ENCODE peak calls at places on chromosomes 7 and 10, in six cellular contexts. W, X, C, Q, B and A are unnamed samples.
A peak's percentile ranks its signal among the peaks of the same experiment; 100 is the strongest.

GRCh38 chr7:101308245-101309085 is 13.1 kb downstream of the IFT22 start:
- DNase-seq in W (peak; percentile 87), X (peak; percentile 89), C (peak; percentile 73), Q (peak; percentile 20), B (no peak), A (peak; percentile 91)

GRCh38 chr7:103799298-103799697 is 190.2 kb downstream of the RELN start:
- DNase-seq in W (no peak), X (no peak), C (no peak), Q (no peak), B (no peak), A (no peak)

GRCh38 chr10:88262591-88263234 is 320.4 kb downstream of the RNLS start:
- DNase-seq in W (no peak), X (no peak), C (no peak), Q (no peak), B (no peak), A (no peak)

GRCh38 chr10:70145666-70146488 is 623 bp downstream of the TYSND1 start:
- DNase-seq in W (no peak), X (peak; percentile 69), C (peak; percentile 41), Q (peak; percentile 80), B (no peak), A (peak; percentile 86)

GRCh38 chr7:36456135-36456534 is 66.5 kb downstream of the ANLN start:
- DNase-seq in W (no peak), X (no peak), C (no peak), Q (no peak), B (no peak), A (no peak)

GRCh38 chr10:6072215-6072941 is 10.2 kb upstream of the IL2RA start:
- DNase-seq in W (no peak), X (no peak), C (no peak), Q (no peak), B (no peak), A (no peak)

GRCh38 chr7:150999001-150999400 is 8.2 kb downstream of the NOS3 start:
- DNase-seq in W (no peak), X (no peak), C (no peak), Q (no peak), B (no peak), A (no peak)

GRCh38 chr7:34339061-34339526 is 318.9 kb upstream of the NPSR1 start:
- DNase-seq in W (no peak), X (peak; percentile 20), C (peak; percentile 83), Q (peak; percentile 33), B (no peak), A (no peak)

GRCh38 chr10:99395750-99396445 is 34.5 kb downstream of the GOT1 start:
- DNase-seq in W (no peak), X (no peak), C (peak; percentile 89), Q (peak; percentile 57), B (no peak), A (no peak)

GRCh38 chr7:100679927-100680588 is 6.5 kb downstream of the GNB2 start:
- DNase-seq in W (peak; percentile 49), X (peak; percentile 49), C (no peak), Q (no peak), B (no peak), A (peak; percentile 74)

GRCh38 chr10:44306762-44307161 is 78.1 kb downstream of the CXCL12 start:
- DNase-seq in W (no peak), X (no peak), C (peak; percentile 12), Q (no peak), B (no peak), A (peak; percentile 28)

GRCh38 chr10:103127241-103127640 is 65.8 kb downstream of the NT5C2 start:
- DNase-seq in W (no peak), X (no peak), C (no peak), Q (no peak), B (no peak), A (no peak)

GRCh38 chr10:103123282-103124033 is 69.6 kb downstream of the NT5C2 start:
- DNase-seq in W (no peak), X (no peak), C (no peak), Q (no peak), B (no peak), A (no peak)

GRCh38 chr10:103120977-103121735 is 71.9 kb downstream of the NT5C2 start:
- DNase-seq in W (no peak), X (no peak), C (peak; percentile 92), Q (no peak), B (no peak), A (no peak)

GRCh38 chr10:103124420-103125096 is 68.5 kb downstream of the NT5C2 start:
- DNase-seq in W (no peak), X (no peak), C (no peak), Q (no peak), B (no peak), A (peak; percentile 14)

GRCh38 chr10:103125323-103126267 is 67.5 kb downstream of the NT5C2 start:
- DNase-seq in W (peak; percentile 33), X (no peak), C (no peak), Q (peak; percentile 11), B (peak; percentile 87), A (no peak)
- TF ChIP-seq MYC in W (no peak), X (no peak), C (no peak), Q (no peak), B (no peak), A (no peak)

GRCh38 chr7:55252386-55252785 is 112.8 kb upstream of the LANCL2 start:
- DNase-seq in W (no peak), X (no peak), C (no peak), Q (no peak), B (no peak), A (no peak)
- TF ChIP-seq MYC in W (no peak), X (no peak), C (no peak), Q (no peak), B (no peak), A (no peak)

GRCh38 chr10:57628592-57629284 is 639.0 kb downstream of the IPMK start:
- DNase-seq in W (no peak), X (peak; percentile 60), C (peak; percentile 59), Q (no peak), B (no peak), A (no peak)

GRCh38 chr10:57621466-57621865 is 646.2 kb downstream of the IPMK start:
- DNase-seq in W (no peak), X (no peak), C (no peak), Q (no peak), B (no peak), A (no peak)

GRCh38 chr10:57624856-57625592 is 642.7 kb downstream of the IPMK start:
- DNase-seq in W (no peak), X (no peak), C (no peak), Q (no peak), B (no peak), A (no peak)

GRCh38 chr10:57627642-57628178 is 640.0 kb downstream of the IPMK start:
- DNase-seq in W (no peak), X (no peak), C (no peak), Q (no peak), B (no peak), A (no peak)

DNA sequence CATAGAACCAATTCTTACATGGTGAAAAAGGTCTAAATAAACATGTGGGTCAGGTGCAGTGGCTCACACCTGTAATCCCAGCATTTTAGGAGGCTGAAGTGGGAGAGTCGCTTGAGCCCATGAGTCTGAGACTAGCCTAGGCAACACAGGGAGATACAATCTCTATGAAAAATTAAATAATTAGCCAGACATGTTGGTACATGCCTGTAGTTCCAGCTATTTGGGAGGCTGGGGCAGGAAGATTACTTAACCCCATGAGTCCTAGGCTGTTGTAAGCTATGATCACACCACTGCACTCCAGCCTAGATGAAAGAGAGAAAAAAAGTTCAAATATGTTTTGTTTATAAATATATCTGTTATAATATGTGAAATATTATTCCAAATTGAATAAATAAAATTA is 643.6 kb downstream of the IPMK start:
- DNase-seq in W (no peak), X (peak; percentile 4), C (no peak), Q (no peak), B (no peak), A (no peak)
- TF ChIP-seq MYC in W (no peak), X (no peak), C (no peak), Q (no peak), B (no peak), A (no peak)

GRCh38 chr7:135877799-135878198 is 99.4 kb downstream of the MTPN start:
- DNase-seq in W (no peak), X (peak; percentile 22), C (no peak), Q (no peak), B (peak; percentile 19), A (peak; percentile 14)

GRCh38 chr7:135878284-135878683 is 98.9 kb downstream of the MTPN start:
- DNase-seq in W (no peak), X (no peak), C (no peak), Q (no peak), B (no peak), A (no peak)

GRCh38 chr7:135884495-135885237 is 92.5 kb downstream of the MTPN start:
- DNase-seq in W (no peak), X (no peak), C (no peak), Q (no peak), B (no peak), A (no peak)

DNA sequence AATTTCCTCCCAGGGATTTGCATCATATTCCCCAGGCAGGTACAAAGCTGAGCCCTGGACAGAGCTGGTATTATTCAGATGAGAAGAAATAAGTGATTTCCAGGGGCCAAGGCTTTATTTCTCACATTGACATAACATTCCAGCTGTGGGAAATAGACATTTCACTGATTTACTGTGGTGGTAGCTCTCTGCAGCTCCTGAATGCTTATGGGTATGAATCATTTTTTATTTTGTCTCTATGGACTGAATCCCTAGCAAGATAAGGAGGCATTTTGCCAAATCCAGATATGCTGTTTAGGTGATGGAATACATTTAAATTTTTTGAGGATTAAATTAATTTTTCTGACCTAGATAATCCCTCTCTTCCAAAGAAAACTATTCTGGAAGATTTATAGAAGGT is 97.9 kb downstream of the MTPN start:
- DNase-seq in W (no peak), X (peak; percentile 13), C (no peak), Q (no peak), B (no peak), A (no peak)
- TF ChIP-seq MYC in W (no peak), X (no peak), C (no peak), Q (no peak), B (no peak), A (no peak)

GRCh38 chr10:130341325-130341724 is 205.1 kb downstream of the GLRX3 start:
- DNase-seq in W (peak; percentile 40), X (no peak), C (no peak), Q (no peak), B (no peak), A (peak; percentile 51)
- TF ChIP-seq MYC in W (no peak), X (no peak), C (no peak), Q (no peak), B (no peak), A (peak; percentile 17)

DNA sequence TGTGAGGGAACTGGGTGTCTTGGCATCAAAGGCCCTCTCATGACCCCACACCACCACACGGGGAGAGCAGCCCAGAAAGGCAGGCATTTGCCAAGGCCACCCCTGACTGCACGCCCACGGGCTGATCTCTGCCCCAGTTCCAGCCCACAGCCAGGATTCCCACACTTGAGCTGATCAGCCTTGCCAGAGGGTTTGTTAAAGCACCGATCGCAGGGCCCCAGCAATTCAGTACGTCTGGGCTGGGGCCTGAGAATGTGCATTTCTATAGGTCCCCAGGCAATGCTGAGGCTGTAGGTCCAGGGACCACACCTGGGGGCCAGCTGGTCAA is 103.9 kb downstream of the TNS3 start:
- DNase-seq in W (no peak), X (no peak), C (no peak), Q (no peak), B (no peak), A (no peak)
- TF ChIP-seq MYC in W (no peak), X (no peak), C (no peak), Q (no peak), B (no peak), A (no peak)

DNA sequence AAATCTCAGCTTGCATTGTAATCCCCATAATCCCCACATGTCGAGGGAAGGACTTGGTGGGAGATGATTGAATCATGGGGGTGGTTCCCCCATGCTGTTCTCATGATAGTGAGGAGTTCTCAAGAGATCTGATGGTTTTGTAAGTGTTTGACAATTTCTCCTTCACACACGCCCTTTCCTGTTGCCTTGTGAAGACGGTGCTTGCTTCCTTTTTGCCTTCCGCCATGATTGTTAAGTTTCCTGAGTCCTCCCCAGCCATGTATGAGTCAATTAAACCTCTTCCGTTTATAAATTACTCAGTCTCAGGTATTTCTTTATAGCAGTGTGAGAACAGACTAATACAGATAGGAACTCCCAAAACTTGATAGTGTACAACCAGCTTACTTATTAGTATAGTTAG is 98.6 kb downstream of the CREM start:
- DNase-seq in W (no peak), X (no peak), C (no peak), Q (peak; percentile 84), B (no peak), A (no peak)
- TF ChIP-seq MYC in W (no peak), X (no peak), C (no peak), Q (no peak), B (no peak), A (no peak)